ENCODE peak calls at places on chromosomes 3 and 15, in eight cellular contexts. One of them, this sample, is unnamed. For H3K4me1, the result is how much of the 10 kb centered on the place peaks cover.

GRCh38 chr3:56878046-56878445 is 76.3 kb upstream of the ARHGEF3 start:
- DNase-seq in thyroid gland: no peak
- DNase-seq in left ventricle myocardium inferior: no peak
- DNase-seq in breast epithelium: no peak
- DNase-seq in PC-3: no peak
- DNase-seq in H9: no peak
- DNase-seq in testis: peak
- DNase-seq in HepG2: no peak
- DNase-seq in this sample: no peak

GRCh38 chr3:117165611-117166051 is 456.1 kb downstream of the TUSC7 start:
- DNase-seq in testis: no peak
- DNase-seq in H9: peak
- DNase-seq in left ventricle myocardium inferior: no peak
- DNase-seq in breast epithelium: no peak
- DNase-seq in thyroid gland: no peak
- DNase-seq in PC-3: no peak
- DNase-seq in HepG2: no peak
- DNase-seq in this sample: no peak

GRCh38 chr3:193605876-193606275 is 12.9 kb downstream of the OPA1 start:
- DNase-seq in PC-3: peak
- DNase-seq in breast epithelium: no peak
- DNase-seq in HepG2: peak
- DNase-seq in left ventricle myocardium inferior: no peak
- DNase-seq in testis: peak
- DNase-seq in thyroid gland: peak
- DNase-seq in H9: peak
- DNase-seq in this sample: no peak

GRCh38 chr15:58682234-58682633 is 67.3 kb downstream of the ADAM10 start:
- DNase-seq in thyroid gland: no peak
- DNase-seq in left ventricle myocardium inferior: no peak
- DNase-seq in breast epithelium: no peak
- DNase-seq in testis: no peak
- DNase-seq in PC-3: no peak
- DNase-seq in HepG2: no peak
- DNase-seq in H9: no peak
- DNase-seq in this sample: no peak

GRCh38 chr3:72887723-72888545 is at the start of gene GXYLT2:
- DNase-seq in left ventricle myocardium inferior: peak
- DNase-seq in PC-3: peak
- DNase-seq in breast epithelium: no peak
- DNase-seq in H9: peak
- DNase-seq in testis: peak
- DNase-seq in HepG2: peak
- DNase-seq in thyroid gland: peak
- DNase-seq in this sample: peak

GRCh38 chr3:122858373-122858772 is 63.5 kb downstream of the SLC49A4 start:
- DNase-seq in testis: no peak
- DNase-seq in H9: no peak
- DNase-seq in breast epithelium: no peak
- DNase-seq in PC-3: peak
- DNase-seq in left ventricle myocardium inferior: no peak
- DNase-seq in thyroid gland: no peak
- DNase-seq in HepG2: peak
- DNase-seq in this sample: peak

GRCh38 chr3:24678021-24678420 is 183.4 kb upstream of the THRB start:
- DNase-seq in thyroid gland: no peak
- DNase-seq in left ventricle myocardium inferior: no peak
- DNase-seq in testis: no peak
- DNase-seq in breast epithelium: no peak
- DNase-seq in H9: no peak
- DNase-seq in PC-3: no peak
- DNase-seq in HepG2: no peak
- DNase-seq in this sample: no peak

GRCh38 chr15:52857937-52858336 is 67.8 kb upstream of the ONECUT1 start:
- DNase-seq in HepG2: no peak
- DNase-seq in left ventricle myocardium inferior: no peak
- DNase-seq in thyroid gland: no peak
- DNase-seq in PC-3: no peak
- DNase-seq in breast epithelium: no peak
- DNase-seq in testis: no peak
- DNase-seq in H9: no peak
- DNase-seq in this sample: peak

GRCh38 chr3:152183473-152183872 is 85.3 kb upstream of the MBNL1 start:
- DNase-seq in testis: peak
- DNase-seq in thyroid gland: peak
- DNase-seq in left ventricle myocardium inferior: peak
- DNase-seq in PC-3: peak
- DNase-seq in HepG2: peak
- DNase-seq in breast epithelium: no peak
- DNase-seq in H9: peak
- DNase-seq in this sample: no peak

GRCh38 chr3:102083971-102084370 is 234.7 kb downstream of the NFKBIZ start:
- DNase-seq in H9: no peak
- DNase-seq in PC-3: no peak
- DNase-seq in testis: no peak
- DNase-seq in left ventricle myocardium inferior: no peak
- DNase-seq in thyroid gland: no peak
- DNase-seq in breast epithelium: no peak
- DNase-seq in HepG2: no peak
- DNase-seq in this sample: no peak

GRCh38 chr3:141410861-141411771 is 42.8 kb downstream of the ZBTB38 start:
- DNase-seq in testis: peak
- DNase-seq in thyroid gland: no peak
- DNase-seq in PC-3: peak
- DNase-seq in HepG2: no peak
- DNase-seq in breast epithelium: no peak
- DNase-seq in H9: no peak
- DNase-seq in left ventricle myocardium inferior: no peak
- DNase-seq in this sample: peak

GRCh38 chr3:48215466-48215865 is 7.8 kb upstream of the CAMP start:
- DNase-seq in HepG2: no peak
- DNase-seq in testis: peak
- DNase-seq in thyroid gland: peak
- DNase-seq in H9: no peak
- DNase-seq in left ventricle myocardium inferior: peak
- DNase-seq in PC-3: no peak
- DNase-seq in breast epithelium: no peak
- DNase-seq in this sample: no peak

GRCh38 chr3:65752636-65753035 is 286.1 kb downstream of the MAGI1 start:
- DNase-seq in H9: no peak
- DNase-seq in breast epithelium: no peak
- DNase-seq in PC-3: no peak
- DNase-seq in HepG2: no peak
- DNase-seq in testis: no peak
- DNase-seq in thyroid gland: no peak
- DNase-seq in left ventricle myocardium inferior: no peak
- DNase-seq in this sample: no peak

GRCh38 chr15:48040166-48040817 is 80.5 kb upstream of the SLC24A5 start:
- DNase-seq in left ventricle myocardium inferior: no peak
- DNase-seq in breast epithelium: no peak
- DNase-seq in PC-3: no peak
- DNase-seq in thyroid gland: no peak
- DNase-seq in H9: no peak
- DNase-seq in testis: no peak
- DNase-seq in HepG2: no peak
- DNase-seq in this sample: peak

GRCh38 chr15:73605759-73606423 is 27.3 kb downstream of the NPTN start:
- DNase-seq in HepG2: no peak
- DNase-seq in breast epithelium: no peak
- DNase-seq in left ventricle myocardium inferior: no peak
- DNase-seq in H9: no peak
- DNase-seq in thyroid gland: no peak
- DNase-seq in PC-3: no peak
- DNase-seq in testis: no peak
- DNase-seq in this sample: no peak
- H3K4me1 ChIP-seq in HepG2: under half
- H3K4me1 ChIP-seq in breast epithelium: under half
- H3K4me1 ChIP-seq in left ventricle myocardium inferior: half or more
- H3K4me1 ChIP-seq in H9: under half
- H3K4me1 ChIP-seq in thyroid gland: under half
- H3K4me1 ChIP-seq in PC-3: under half
- H3K4me1 ChIP-seq in testis: under half
- H3K4me1 ChIP-seq in this sample: under half

GRCh38 chr15:98567951-98568350 is 80.4 kb upstream of the IGF1R start:
- DNase-seq in testis: no peak
- DNase-seq in PC-3: no peak
- DNase-seq in H9: no peak
- DNase-seq in thyroid gland: no peak
- DNase-seq in breast epithelium: no peak
- DNase-seq in HepG2: no peak
- DNase-seq in left ventricle myocardium inferior: no peak
- DNase-seq in this sample: no peak
- H3K27ac ChIP-seq in testis: no peak
- H3K27ac ChIP-seq in PC-3: no peak
- H3K27ac ChIP-seq in H9: no peak
- H3K27ac ChIP-seq in thyroid gland: no peak
- H3K27ac ChIP-seq in breast epithelium: no peak
- H3K27ac ChIP-seq in HepG2: no peak
- H3K27ac ChIP-seq in left ventricle myocardium inferior: no peak
- H3K27ac ChIP-seq in this sample: no peak

DNA sequence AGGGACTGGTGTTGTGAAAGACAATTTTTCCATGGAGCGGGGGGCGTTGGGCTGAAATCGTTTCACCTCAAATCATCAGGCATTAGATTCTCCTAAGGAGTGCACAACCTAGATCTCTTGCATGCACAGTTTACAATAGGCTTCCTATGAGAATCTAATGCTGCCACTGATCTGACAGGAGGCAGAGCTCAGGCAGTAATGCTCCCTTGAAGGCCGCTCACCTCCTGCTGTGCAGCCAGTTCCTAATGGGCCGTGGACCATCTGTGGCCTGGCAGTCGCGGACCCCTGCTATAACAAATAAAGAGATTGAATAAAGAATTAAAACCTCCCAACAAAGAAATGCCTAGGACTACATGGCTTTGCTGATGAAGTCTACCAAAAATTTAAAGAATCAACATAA is 25.3 kb upstream of the ANKRD28 start:
- DNase-seq in testis: no peak
- DNase-seq in thyroid gland: no peak
- DNase-seq in PC-3: no peak
- DNase-seq in left ventricle myocardium inferior: no peak
- DNase-seq in HepG2: no peak
- DNase-seq in breast epithelium: no peak
- DNase-seq in H9: no peak
- DNase-seq in this sample: no peak
- TF ChIP-seq CTCF in testis: no peak
- TF ChIP-seq CTCF in thyroid gland: no peak
- TF ChIP-seq CTCF in PC-3: no peak
- TF ChIP-seq CTCF in left ventricle myocardium inferior: no peak
- TF ChIP-seq CTCF in HepG2: no peak
- TF ChIP-seq CTCF in breast epithelium: no peak
- TF ChIP-seq CTCF in H9: no peak
- TF ChIP-seq CTCF in this sample: no peak

GRCh38 chr3:58018892-58019291 is 10.7 kb downstream of the FLNB start:
- DNase-seq in testis: no peak
- DNase-seq in HepG2: no peak
- DNase-seq in H9: no peak
- DNase-seq in thyroid gland: no peak
- DNase-seq in left ventricle myocardium inferior: no peak
- DNase-seq in PC-3: no peak
- DNase-seq in breast epithelium: no peak
- DNase-seq in this sample: no peak
- H3K4me1 ChIP-seq in testis: under half
- H3K4me1 ChIP-seq in HepG2: half or more
- H3K4me1 ChIP-seq in H9: under half
- H3K4me1 ChIP-seq in thyroid gland: half or more
- H3K4me1 ChIP-seq in left ventricle myocardium inferior: half or more
- H3K4me1 ChIP-seq in PC-3: half or more
- H3K4me1 ChIP-seq in breast epithelium: under half
- H3K4me1 ChIP-seq in this sample: half or more

GRCh38 chr15:31338879-31339557 is 12.4 kb downstream of the KLF13 start:
- DNase-seq in testis: peak
- DNase-seq in thyroid gland: peak
- DNase-seq in PC-3: peak
- DNase-seq in H9: peak
- DNase-seq in left ventricle myocardium inferior: peak
- DNase-seq in breast epithelium: no peak
- DNase-seq in HepG2: peak
- DNase-seq in this sample: no peak

GRCh38 chr15:31340591-31340990 is 14.0 kb downstream of the KLF13 start:
- DNase-seq in left ventricle myocardium inferior: no peak
- DNase-seq in HepG2: no peak
- DNase-seq in breast epithelium: no peak
- DNase-seq in H9: no peak
- DNase-seq in PC-3: no peak
- DNase-seq in testis: no peak
- DNase-seq in thyroid gland: no peak
- DNase-seq in this sample: no peak

GRCh38 chr15:31339558-31339895 is 12.9 kb downstream of the KLF13 start:
- DNase-seq in PC-3: no peak
- DNase-seq in left ventricle myocardium inferior: no peak
- DNase-seq in breast epithelium: no peak
- DNase-seq in HepG2: no peak
- DNase-seq in testis: no peak
- DNase-seq in H9: no peak
- DNase-seq in thyroid gland: no peak
- DNase-seq in this sample: no peak

GRCh38 chr15:31341036-31341435 is 14.4 kb downstream of the KLF13 start:
- DNase-seq in breast epithelium: no peak
- DNase-seq in H9: no peak
- DNase-seq in left ventricle myocardium inferior: no peak
- DNase-seq in testis: no peak
- DNase-seq in HepG2: no peak
- DNase-seq in thyroid gland: peak
- DNase-seq in PC-3: no peak
- DNase-seq in this sample: no peak

DNA sequence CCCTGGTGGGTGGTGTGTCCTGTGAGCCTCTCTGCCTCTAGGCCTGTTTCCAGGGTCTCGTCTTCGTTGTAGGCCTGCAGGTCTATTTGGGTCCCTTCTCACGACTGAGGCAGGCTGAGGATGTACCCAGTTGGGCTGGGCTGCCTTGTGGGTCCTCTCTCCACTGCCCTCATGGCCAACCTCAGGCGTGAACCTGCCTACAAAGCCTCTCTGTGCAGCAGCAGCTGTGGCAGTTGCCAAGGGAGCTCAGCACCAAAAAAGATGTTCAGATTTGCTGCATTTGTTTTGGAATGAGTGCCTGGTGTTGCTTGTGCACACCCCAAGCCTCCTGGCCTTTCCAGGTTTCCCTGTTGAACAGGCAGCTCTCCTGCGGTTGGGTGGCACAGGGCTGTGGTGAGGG is 13.4 kb downstream of the KLF13 start:
- DNase-seq in thyroid gland: no peak
- DNase-seq in HepG2: no peak
- DNase-seq in testis: no peak
- DNase-seq in left ventricle myocardium inferior: no peak
- DNase-seq in PC-3: no peak
- DNase-seq in breast epithelium: no peak
- DNase-seq in H9: no peak
- DNase-seq in this sample: no peak
- H3K27ac ChIP-seq in thyroid gland: peak
- H3K27ac ChIP-seq in HepG2: no peak
- H3K27ac ChIP-seq in testis: peak
- H3K27ac ChIP-seq in left ventricle myocardium inferior: peak
- H3K27ac ChIP-seq in PC-3: no peak
- H3K27ac ChIP-seq in breast epithelium: peak
- H3K27ac ChIP-seq in H9: no peak
- H3K27ac ChIP-seq in this sample: no peak

This sample was measured in foreskin keratinocyte.